ENCODE peak calls at places on chromosomes 1 and 21, in four cellular contexts. One of them, this sample, is unnamed.

GRCh38 chr1:188070848-188071247 is 1242.1 kb downstream of the PLA2G4A start:
- DNase-seq in non-pigmented ciliary epithelial cell: no peak
- DNase-seq in AG04449: no peak
- DNase-seq in GM06990: no peak
- DNase-seq in this sample: no peak

GRCh38 chr1:23591460-23592208 is 32.3 kb upstream of the ID3 start:
- DNase-seq in non-pigmented ciliary epithelial cell: no peak
- DNase-seq in AG04449: no peak
- DNase-seq in GM06990: peak
- DNase-seq in this sample: no peak

GRCh38 chr1:116168277-116169032 is 57.3 kb downstream of the MAB21L3 start:
- DNase-seq in non-pigmented ciliary epithelial cell: peak
- DNase-seq in AG04449: no peak
- DNase-seq in GM06990: peak
- DNase-seq in this sample: peak

GRCh38 chr1:25543106-25543424 is 341 bp upstream of the LDLRAP1 start:
- DNase-seq in non-pigmented ciliary epithelial cell: no peak
- DNase-seq in AG04449: no peak
- DNase-seq in GM06990: no peak
- DNase-seq in this sample: no peak

GRCh38 chr1:150549496-150550221 is 451 bp downstream of the ADAMTSL4 start:
- DNase-seq in AG04449: no peak
- DNase-seq in non-pigmented ciliary epithelial cell: no peak
- DNase-seq in GM06990: no peak
- DNase-seq in this sample: no peak

GRCh38 chr1:13956386-13956785 is 256.4 kb downstream of the PRDM2 start:
- DNase-seq in non-pigmented ciliary epithelial cell: no peak
- DNase-seq in GM06990: no peak
- DNase-seq in AG04449: no peak
- DNase-seq in this sample: no peak

GRCh38 chr1:159941867-159942560 is 3.4 kb downstream of the IGSF9 start:
- DNase-seq in AG04449: no peak
- DNase-seq in non-pigmented ciliary epithelial cell: no peak
- DNase-seq in GM06990: no peak
- DNase-seq in this sample: no peak

GRCh38 chr1:26003756-26004155 is 5.9 kb upstream of the PAFAH2 start:
- DNase-seq in GM06990: no peak
- DNase-seq in AG04449: no peak
- DNase-seq in non-pigmented ciliary epithelial cell: no peak
- DNase-seq in this sample: no peak

GRCh38 chr1:21284206-21285137 is 5.8 kb downstream of the ECE1 start:
- DNase-seq in AG04449: no peak
- DNase-seq in GM06990: no peak
- DNase-seq in non-pigmented ciliary epithelial cell: no peak
- DNase-seq in this sample: no peak

GRCh38 chr1:22612657-22613056 is 23.8 kb upstream of the C1QA start:
- DNase-seq in AG04449: no peak
- DNase-seq in non-pigmented ciliary epithelial cell: no peak
- DNase-seq in GM06990: no peak
- DNase-seq in this sample: no peak

GRCh38 chr1:101410048-101410878 is 173.4 kb downstream of the S1PR1 start:
- DNase-seq in GM06990: peak
- DNase-seq in AG04449: no peak
- DNase-seq in non-pigmented ciliary epithelial cell: no peak
- DNase-seq in this sample: no peak

GRCh38 chr1:165537351-165538107 is 6.3 kb upstream of the LRRC52 start:
- DNase-seq in AG04449: no peak
- DNase-seq in non-pigmented ciliary epithelial cell: no peak
- DNase-seq in GM06990: no peak
- DNase-seq in this sample: no peak

GRCh38 chr1:208030320-208031091 is 119.6 kb upstream of the CD34 start:
- DNase-seq in AG04449: no peak
- DNase-seq in non-pigmented ciliary epithelial cell: no peak
- DNase-seq in GM06990: no peak
- DNase-seq in this sample: no peak

GRCh38 chr1:33517596-33518250 is 45.3 kb downstream of the ZSCAN20 start:
- DNase-seq in non-pigmented ciliary epithelial cell: no peak
- DNase-seq in AG04449: no peak
- DNase-seq in GM06990: no peak
- DNase-seq in this sample: no peak

GRCh38 chr1:86156571-86157455 is at the start of gene COL24A1:
- DNase-seq in AG04449: no peak
- DNase-seq in GM06990: peak
- DNase-seq in non-pigmented ciliary epithelial cell: no peak
- DNase-seq in this sample: no peak

GRCh38 chr21:35585155-35585554 is 475.2 kb downstream of the SETD4 start:
- DNase-seq in AG04449: no peak
- DNase-seq in GM06990: no peak
- DNase-seq in non-pigmented ciliary epithelial cell: no peak
- DNase-seq in this sample: no peak

GRCh38 chr1:66831529-66832239 is 30.6 kb upstream of the INSL5 start:
- DNase-seq in GM06990: no peak
- DNase-seq in AG04449: no peak
- DNase-seq in non-pigmented ciliary epithelial cell: no peak
- DNase-seq in this sample: no peak

GRCh38 chr1:157124855-157125254 is 13.3 kb downstream of the ETV3 start:
- DNase-seq in non-pigmented ciliary epithelial cell: no peak
- DNase-seq in GM06990: no peak
- DNase-seq in AG04449: no peak
- DNase-seq in this sample: no peak

GRCh38 chr1:185517808-185518419 is 200.9 kb upstream of the IVNS1ABP start:
- DNase-seq in AG04449: no peak
- DNase-seq in non-pigmented ciliary epithelial cell: no peak
- DNase-seq in GM06990: no peak
- DNase-seq in this sample: no peak

GRCh38 chr1:234620272-234620711 is 10.3 kb upstream of the IRF2BP2 start:
- DNase-seq in non-pigmented ciliary epithelial cell: no peak
- DNase-seq in GM06990: no peak
- DNase-seq in AG04449: no peak
- DNase-seq in this sample: no peak

GRCh38 chr1:109927908-109928307 is 17.3 kb downstream of the CSF1 start:
- DNase-seq in GM06990: no peak
- DNase-seq in non-pigmented ciliary epithelial cell: no peak
- DNase-seq in AG04449: no peak
- DNase-seq in this sample: peak

GRCh38 chr21:15112858-15113257 is 48.1 kb upstream of the NRIP1 start:
- DNase-seq in GM06990: no peak
- DNase-seq in non-pigmented ciliary epithelial cell: no peak
- DNase-seq in AG04449: no peak
- DNase-seq in this sample: no peak

GRCh38 chr1:28926629-28927441 is 12.5 kb downstream of the EPB41 start:
- DNase-seq in non-pigmented ciliary epithelial cell: no peak
- DNase-seq in GM06990: peak
- DNase-seq in AG04449: no peak
- DNase-seq in this sample: peak

GRCh38 chr1:192609110-192610079 is 26.6 kb upstream of the RGS13 start:
- DNase-seq in AG04449: no peak
- DNase-seq in GM06990: peak
- DNase-seq in non-pigmented ciliary epithelial cell: no peak
- DNase-seq in this sample: peak

GRCh38 chr1:54794401-54795099 is 6.6 kb downstream of the TTC22 start:
- DNase-seq in GM06990: no peak
- DNase-seq in non-pigmented ciliary epithelial cell: no peak
- DNase-seq in AG04449: no peak
- DNase-seq in this sample: peak

GRCh38 chr21:33543505-33544129 is 779 bp downstream of the SON start:
- DNase-seq in non-pigmented ciliary epithelial cell: no peak
- DNase-seq in AG04449: no peak
- DNase-seq in GM06990: peak
- DNase-seq in this sample: peak

GRCh38 chr1:197799271-197799670 is 24.0 kb upstream of the DENND1B start:
- DNase-seq in non-pigmented ciliary epithelial cell: no peak
- DNase-seq in AG04449: peak
- DNase-seq in GM06990: no peak
- DNase-seq in this sample: no peak

GRCh38 chr21:33380483-33380998 is 22.7 kb upstream of the IFNGR2 start:
- DNase-seq in AG04449: peak
- DNase-seq in GM06990: peak
- DNase-seq in non-pigmented ciliary epithelial cell: peak
- DNase-seq in this sample: peak

GRCh38 chr1:205276334-205277065 is 45.0 kb downstream of the NUAK2 start:
- DNase-seq in AG04449: no peak
- DNase-seq in non-pigmented ciliary epithelial cell: no peak
- DNase-seq in GM06990: no peak
- DNase-seq in this sample: no peak

GRCh38 chr1:228010921-228011320 is 4.1 kb downstream of the WNT3A start:
- DNase-seq in GM06990: no peak
- DNase-seq in non-pigmented ciliary epithelial cell: no peak
- DNase-seq in AG04449: no peak
- DNase-seq in this sample: no peak

GRCh38 chr1:112508242-112509004 is at the start of gene WNT2B:
- DNase-seq in GM06990: peak
- DNase-seq in AG04449: no peak
- DNase-seq in non-pigmented ciliary epithelial cell: no peak
- DNase-seq in this sample: peak

GRCh38 chr1:29849038-29849750 is 612.9 kb downstream of the PTPRU start:
- DNase-seq in GM06990: peak
- DNase-seq in non-pigmented ciliary epithelial cell: no peak
- DNase-seq in AG04449: no peak
- DNase-seq in this sample: peak

GRCh38 chr1:39361446-39361845 is 130.0 kb upstream of the BMP8A start:
- DNase-seq in AG04449: no peak
- DNase-seq in GM06990: no peak
- DNase-seq in non-pigmented ciliary epithelial cell: no peak
- DNase-seq in this sample: no peak